ENCODE peak calls at places on chromosomes 6 and 20, in six cellular contexts. G is GM12891, R is GM12878, U is HepG2, C is K562, V is H1. F is an unnamed sample.

GRCh38 chr6:81783893-81784292 is 31.4 kb upstream of the TENT5A start:
- DNase-seq in V (no peak), R (no peak), U (no peak), C (no peak), G (no peak), F (no peak)

GRCh38 chr6:112886415-112886814 is 539.3 kb downstream of the RFPL4B start:
- DNase-seq in V (no peak), R (no peak), C (no peak), G (no peak), U (no peak), F (no peak)

GRCh38 chr6:137028912-137029311 is 15.9 kb downstream of the IL20RA start:
- DNase-seq in V (no peak), R (no peak), U (no peak), C (no peak), G (no peak), F (no peak)

GRCh38 chr6:147507162-147508072 is 1.1 kb upstream of the SAMD5 start:
- DNase-seq in G (no peak), V (peak), R (no peak), C (no peak), U (no peak), F (peak)

GRCh38 chr20:38604873-38605303 is 3.3 kb downstream of the ARHGAP40 start:
- DNase-seq in V (no peak), G (no peak), R (no peak), C (no peak), U (peak), F (no peak)

GRCh38 chr6:138404666-138405337 is 779 bp downstream of the HEBP2 start:
- DNase-seq in R (no peak), C (peak), V (peak), G (peak), U (no peak), F (no peak)

GRCh38 chr6:52399511-52400315 is 20.4 kb upstream of the EFHC1 start:
- DNase-seq in V (no peak), R (no peak), U (peak), G (no peak), C (peak), F (no peak)

GRCh38 chr6:138428943-138429616 is 25.1 kb downstream of the HEBP2 start:
- DNase-seq in G (peak), C (peak), U (peak), V (no peak), R (no peak), F (no peak)

GRCh38 chr6:6696867-6697531 is 108.5 kb downstream of the LY86 start:
- DNase-seq in V (peak), C (peak), R (no peak), U (peak), G (no peak), F (peak)

GRCh38 chr6:16345449-16346330 is 107.3 kb downstream of the GMPR start:
- DNase-seq in G (no peak), U (peak), V (no peak), R (no peak), C (peak), F (no peak)

GRCh38 chr6:163282672-163283071 is 131.8 kb upstream of the QKI start:
- DNase-seq in G (no peak), R (no peak), C (no peak), V (no peak), U (no peak), F (no peak)

GRCh38 chr6:147585256-147585655 is 76.8 kb downstream of the SAMD5 start:
- DNase-seq in G (no peak), V (no peak), C (no peak), U (no peak), R (no peak), F (no peak)

GRCh38 chr6:55773620-55774019 is 101.8 kb downstream of the BMP5 start:
- DNase-seq in C (no peak), U (no peak), R (no peak), G (no peak), V (no peak), F (no peak)

GRCh38 chr6:17884501-17885039 is 102.9 kb downstream of the KIF13A start:
- DNase-seq in G (peak), V (no peak), R (peak), C (peak), U (no peak), F (no peak)

GRCh38 chr6:14656676-14657075 is 539.1 kb downstream of the CD83 start:
- DNase-seq in C (no peak), V (no peak), U (no peak), G (no peak), R (no peak), F (no peak)

GRCh38 chr20:61807426-61808160 is 258.1 kb downstream of the TAF4 start:
- DNase-seq in G (no peak), R (no peak), C (no peak), V (no peak), U (no peak), F (no peak)

GRCh38 chr20:986733-987355 is 15.3 kb downstream of the RSPO4 start:
- DNase-seq in R (no peak), C (peak), V (no peak), U (no peak), G (no peak), F (no peak)

GRCh38 chr6:92023410-92023940 is 1395.9 kb downstream of the EPHA7 start:
- DNase-seq in G (no peak), C (no peak), R (no peak), U (no peak), V (no peak), F (no peak)

GRCh38 chr6:33405541-33405940 is 5.3 kb upstream of the PHF1 start:
- DNase-seq in V (no peak), G (no peak), C (no peak), U (no peak), R (no peak), F (no peak)

GRCh38 chr20:63047267-63047666 is 40.5 kb upstream of the BHLHE23 start:
- DNase-seq in G (no peak), R (no peak), C (no peak), V (no peak), U (no peak), F (no peak)

GRCh38 chr6:16236648-16237199 is 1.7 kb upstream of the GMPR start:
- DNase-seq in G (no peak), C (peak), R (peak), V (no peak), U (no peak), F (no peak)

GRCh38 chr6:95420792-95421191 is 156.5 kb upstream of the MANEA start:
- DNase-seq in V (no peak), C (no peak), R (no peak), U (no peak), G (no peak), F (no peak)

GRCh38 chr20:10978019-10978702 is 304.4 kb upstream of the JAG1 start:
- DNase-seq in G (no peak), R (no peak), V (no peak), C (no peak), U (no peak), F (no peak)

GRCh38 chr20:34983995-34984735 is 28.5 kb downstream of the MYH7B start:
- DNase-seq in V (peak), U (no peak), R (no peak), C (no peak), G (no peak), F (no peak)

GRCh38 chr6:118708055-118708454 is 56.7 kb upstream of the CEP85L start:
- DNase-seq in R (no peak), G (no peak), V (no peak), C (peak), U (no peak), F (no peak)

GRCh38 chr6:167564416-167565250 is 239.7 kb downstream of the TTLL2 start:
- DNase-seq in C (no peak), U (no peak), R (no peak), G (no peak), V (no peak), F (no peak)

GRCh38 chr20:22462975-22463914 is 121.1 kb downstream of the FOXA2 start:
- DNase-seq in R (no peak), V (no peak), C (no peak), G (no peak), U (no peak), F (no peak)

GRCh38 chr20:13649548-13649947 is 10.8 kb upstream of the TASP1 start:
- DNase-seq in C (no peak), G (no peak), V (peak), U (no peak), R (no peak), F (no peak)

GRCh38 chr20:10314198-10314597 is 95.6 kb downstream of the SNAP25 start:
- DNase-seq in V (no peak), U (no peak), C (no peak), R (no peak), G (no peak), F (no peak)

GRCh38 chr6:42520786-42521607 is 42.8 kb upstream of the UBR2 start:
- DNase-seq in R (peak), C (no peak), G (no peak), V (no peak), U (no peak), F (no peak)

GRCh38 chr6:80227545-80227944 is 121.1 kb downstream of the BCKDHB start:
- DNase-seq in R (no peak), G (no peak), V (no peak), C (no peak), U (no peak), F (no peak)

GRCh38 chr6:11317885-11318771 is 85.7 kb upstream of the NEDD9 start:
- DNase-seq in R (no peak), C (no peak), G (no peak), U (peak), V (no peak), F (no peak)

GRCh38 chr6:157270916-157271315 is 52.4 kb downstream of the TMEM242 start:
- DNase-seq in R (no peak), V (no peak), G (no peak), U (no peak), C (no peak), F (no peak)

GRCh38 chr6:70241991-70242420 is 60.9 kb downstream of the COL9A1 start:
- DNase-seq in R (no peak), U (peak), G (no peak), C (peak), V (no peak), F (no peak)

GRCh38 chr6:1689141-1689540 is 79.4 kb downstream of the FOXC1 start:
- DNase-seq in C (no peak), R (no peak), V (no peak), G (no peak), U (no peak), F (no peak)

GRCh38 chr6:134539865-134540323 is 222.0 kb upstream of the SGK1 start:
- DNase-seq in U (no peak), V (no peak), R (no peak), G (no peak), C (peak), F (no peak)

GRCh38 chr6:121932071-121933009 is 467.1 kb upstream of the HSF2 start:
- DNase-seq in V (peak), C (no peak), R (no peak), U (peak), G (no peak), F (no peak)

GRCh38 chr6:11700118-11700718 is 78.4 kb downstream of the ADTRP start:
- DNase-seq in G (no peak), U (peak), V (no peak), R (no peak), C (peak), F (no peak)

DNA sequence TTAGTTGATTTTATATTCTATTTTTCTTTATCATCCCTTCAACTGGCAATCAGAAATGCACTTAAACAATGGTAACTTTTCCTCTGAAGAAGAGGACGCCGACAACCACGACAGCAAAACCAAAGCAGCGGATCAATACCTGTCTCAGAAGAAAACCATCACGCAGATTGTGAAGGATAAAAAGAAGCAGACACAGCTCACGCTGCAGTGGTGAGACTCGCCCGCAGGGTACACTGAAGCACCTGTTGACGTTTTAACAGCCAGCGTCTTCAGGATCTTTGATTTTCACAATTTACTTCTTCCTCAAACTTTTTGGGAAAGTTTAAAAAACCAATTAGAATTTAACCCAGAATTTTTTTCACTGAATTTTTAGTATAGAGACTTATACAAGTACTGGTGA is 701 bp downstream of the RFX6 start:
- DNase-seq in V (no peak), R (no peak), U (no peak), C (no peak), G (no peak), F (no peak)
- TF ChIP-seq POLR2AphosphoS5 in V (no peak), R (no peak), U (no peak), C (no peak), G (no peak), F (no peak)

GRCh38 chr6:30326446-30327231 is at the start of gene TRIM39:
- DNase-seq in V (peak), U (peak), C (peak), R (peak), G (peak), F (peak)
- TF ChIP-seq POLR2A in V (no peak), U (peak), C (peak), R (peak), G (peak), F (peak)

DNA sequence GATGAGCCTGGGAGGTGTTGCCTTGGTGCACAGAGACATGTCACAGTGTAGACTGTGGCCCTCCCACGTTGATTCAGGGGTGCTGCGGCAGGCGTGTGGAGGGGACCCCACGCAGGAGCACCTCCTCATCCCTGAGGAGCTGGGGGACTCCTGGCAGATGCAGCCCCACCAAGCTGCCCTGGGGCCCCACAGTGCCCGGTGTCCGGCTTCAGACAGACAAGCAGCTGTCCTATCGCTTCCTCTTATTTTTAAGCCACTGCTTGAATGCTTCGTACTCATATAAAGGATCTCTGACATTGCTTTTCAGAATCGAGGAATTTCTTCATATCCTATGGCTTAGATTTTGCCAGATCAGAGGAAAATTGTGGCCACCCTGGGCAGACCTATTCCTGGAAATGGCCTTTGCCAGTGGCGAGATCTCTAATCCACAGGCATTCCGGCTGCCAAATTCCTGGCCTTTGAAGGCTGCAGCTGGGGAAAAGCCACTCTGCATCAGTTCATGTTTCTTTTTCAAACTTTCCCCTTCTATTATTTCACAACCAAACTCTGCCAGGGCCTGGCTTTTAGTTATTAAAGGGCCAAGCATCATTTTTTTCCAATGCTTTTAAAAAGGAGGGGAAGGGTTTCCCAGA is 337.0 kb downstream of the THBS2 start:
- DNase-seq in R (no peak), G (no peak), V (no peak), U (no peak), C (no peak), F (no peak)
- TF ChIP-seq TAF1 in R (no peak), G (no peak), V (no peak), U (no peak), C (no peak), F (no peak)

GRCh38 chr6:46062991-46063390 is 47.3 kb upstream of the CLIC5 start:
- DNase-seq in C (no peak), R (no peak), V (no peak), G (no peak), U (no peak), F (no peak)

GRCh38 chr6:46058951-46059350 is 43.3 kb upstream of the CLIC5 start:
- DNase-seq in U (no peak), R (no peak), C (no peak), V (no peak), G (no peak), F (no peak)

GRCh38 chr6:46059608-46060007 is 43.9 kb upstream of the CLIC5 start:
- DNase-seq in R (no peak), C (no peak), V (no peak), U (no peak), G (no peak), F (no peak)

GRCh38 chr6:46057792-46058191 is 42.1 kb upstream of the CLIC5 start:
- DNase-seq in R (no peak), C (no peak), G (no peak), U (no peak), V (no peak), F (no peak)

GRCh38 chr6:46062312-46062711 is 46.7 kb upstream of the CLIC5 start:
- DNase-seq in V (no peak), R (no peak), U (no peak), C (no peak), G (no peak), F (no peak)
- TF ChIP-seq POLR2AphosphoS5 in V (no peak), R (no peak), U (no peak), C (no peak), G (no peak), F (no peak)

DNA sequence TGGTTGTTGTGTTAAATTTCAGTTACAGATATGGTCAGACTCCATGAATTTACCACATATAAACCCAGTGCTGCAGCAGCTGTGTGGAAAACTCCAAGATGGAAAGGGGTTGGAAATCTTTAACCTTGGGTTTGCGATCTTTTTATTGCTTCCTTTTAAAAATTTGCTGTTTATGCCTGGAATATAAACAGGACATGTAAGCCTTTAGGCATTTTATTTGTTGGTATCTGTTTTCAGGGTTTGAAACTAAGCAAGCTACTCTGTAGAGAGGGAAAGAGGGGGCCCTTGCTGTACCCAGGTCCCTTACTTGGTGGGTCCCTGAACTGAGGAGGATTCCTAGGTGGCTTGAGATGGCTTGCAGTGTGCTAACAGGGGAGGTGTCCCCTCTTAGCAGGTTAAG is 800 bp downstream of the PKIG start:
- DNase-seq in C (no peak), U (no peak), G (no peak), R (no peak), V (no peak), F (no peak)
- TF ChIP-seq POLR2A in C (no peak), U (no peak), G (no peak), R (no peak), V (no peak), F (no peak)

GRCh38 chr20:24384865-24385264 is 84.6 kb upstream of the SYNDIG1 start:
- DNase-seq in V (no peak), R (no peak), G (no peak), U (no peak), C (no peak), F (no peak)
- TF ChIP-seq TAF1 in V (no peak), R (no peak), G (no peak), U (no peak), C (no peak), F (no peak)

DNA sequence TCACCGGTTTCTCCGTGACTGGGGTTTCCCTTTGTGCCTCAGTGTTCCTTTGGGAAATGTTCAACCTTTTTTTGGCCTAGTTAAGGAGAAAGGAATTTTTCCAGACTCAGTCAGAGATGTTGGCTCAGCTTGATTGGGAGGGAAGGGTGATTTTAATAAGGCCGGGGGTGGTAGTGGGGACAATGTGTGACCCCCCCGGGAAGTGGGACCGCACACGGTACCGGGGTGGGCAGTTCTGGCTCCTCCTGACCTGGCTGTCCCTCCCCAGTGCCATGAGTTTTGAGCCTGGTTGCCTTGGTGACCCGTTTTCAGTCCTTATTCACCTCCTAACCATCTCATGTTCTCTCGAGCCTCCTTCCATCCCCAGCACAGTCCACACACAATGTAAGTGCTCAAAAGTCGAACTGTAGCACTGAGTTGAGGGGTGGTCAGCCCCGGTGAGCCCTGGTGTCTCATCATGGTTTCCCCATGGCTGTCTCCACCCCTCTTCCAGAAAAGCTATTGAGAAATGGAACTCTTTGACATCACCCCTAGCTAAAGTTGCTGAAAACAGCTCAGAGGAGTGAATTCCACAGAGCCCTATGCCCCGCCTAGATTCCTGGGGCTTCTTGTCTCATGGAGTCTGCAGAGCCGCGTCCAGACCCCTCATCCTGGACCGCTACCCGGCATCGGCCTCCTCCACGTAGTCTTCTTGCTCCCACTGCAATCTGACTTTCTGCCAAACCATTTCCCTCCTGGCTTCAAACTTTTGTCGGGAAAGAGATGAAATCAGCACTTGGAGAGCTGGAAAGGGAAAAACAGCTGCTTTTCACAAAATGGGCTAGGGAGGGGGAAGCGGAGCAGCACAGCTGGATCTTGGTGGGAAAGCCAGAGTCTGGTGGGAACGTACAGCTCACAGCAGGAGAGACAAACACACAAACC is 132.4 kb downstream of the SNX5 start:
- DNase-seq in G (no peak), C (no peak), U (no peak), R (no peak), V (no peak), F (no peak)
- TF ChIP-seq POLR2AphosphoS5 in G (no peak), C (no peak), U (no peak), R (no peak), V (no peak), F (no peak)